ENCODE peak calls at places on chromosome 14, in eight cellular contexts. C is GM23248, A is hepatocyte, J is mammary epithelial cell, F is PC-3, Y is fibroblast of lung, L is GM23338, D is K562. I is an unnamed sample.

GRCh38 chr14:80172380-80173055 is 38.8 kb downstream of the DIO2 start:
- DNase-seq in C (peak; percentile 55), A (no peak), J (peak; percentile 40), F (peak; percentile 36), Y (peak; percentile 40), L (no peak), D (no peak), I (no peak)

GRCh38 chr14:104465482-104466390 is 113.8 kb upstream of the C14orf180 start:
- DNase-seq in C (no peak), A (no peak), J (no peak), F (no peak), Y (no peak), L (no peak), D (no peak), I (no peak)

GRCh38 chr14:100915582-100915981 is 12.1 kb upstream of the RTL1 start:
- DNase-seq in C (peak; percentile 24), A (no peak), J (no peak), F (no peak), Y (no peak), L (no peak), D (no peak), I (no peak)

GRCh38 chr14:101843665-101844064 is 82.2 kb downstream of the PPP2R5C start:
- DNase-seq in C (no peak), A (no peak), J (no peak), F (peak; percentile 21), Y (no peak), L (peak; percentile 55), D (no peak), I (peak; percentile 17)

GRCh38 chr14:52552063-52552988 is at the start of the genes GPR137C and TXNDC16:
- DNase-seq in C (peak; percentile 100), A (peak; percentile 100), J (peak; percentile 100), F (peak; percentile 100), Y (peak; percentile 99), L (peak; percentile 100), D (peak; percentile 96), I (peak; percentile 99)

GRCh38 chr14:53495846-53496343 is 342.8 kb upstream of the DDHD1 start:
- DNase-seq in C (no peak), A (no peak), J (no peak), F (no peak), Y (no peak), L (no peak), D (no peak), I (no peak)

GRCh38 chr14:52703225-52703624 is 3.8 kb upstream of the PSMC6 start:
- DNase-seq in C (peak; percentile 99), A (peak; percentile 60), J (peak; percentile 93), F (peak; percentile 97), Y (peak; percentile 94), L (no peak), D (no peak), I (peak; percentile 87)

GRCh38 chr14:79201545-79202247 is 1009.6 kb downstream of the DIO2 start:
- DNase-seq in C (no peak), A (peak; percentile 66), J (no peak), F (peak; percentile 23), Y (no peak), L (no peak), D (peak; percentile 2), I (no peak)

GRCh38 chr14:98956181-98956580 is 315.8 kb downstream of the BCL11B start:
- DNase-seq in C (no peak), A (no peak), J (no peak), F (no peak), Y (no peak), L (no peak), D (no peak), I (no peak)

GRCh38 chr14:59176764-59177163 is 11.7 kb upstream of the DAAM1 start:
- DNase-seq in C (peak; percentile 10), A (no peak), J (no peak), F (no peak), Y (no peak), L (no peak), D (no peak), I (no peak)

GRCh38 chr14:38291681-38292459 is 36.0 kb upstream of the CLEC14A start:
- DNase-seq in C (peak; percentile 52), A (no peak), J (no peak), F (peak; percentile 13), Y (peak; percentile 71), L (no peak), D (no peak), I (no peak)

GRCh38 chr14:94612174-94612573 is at the start of gene SERPINA3:
- DNase-seq in C (no peak), A (peak; percentile 40), J (peak; percentile 26), F (no peak), Y (peak; percentile 40), L (no peak), D (no peak), I (no peak)

GRCh38 chr14:81331229-81332026 is 68.7 kb downstream of the STON2 start:
- DNase-seq in C (no peak), A (no peak), J (peak; percentile 29), F (no peak), Y (no peak), L (no peak), D (no peak), I (no peak)

GRCh38 chr14:50524071-50524470 is 8.3 kb downstream of the MAP4K5 start:
- DNase-seq in C (no peak), A (no peak), J (no peak), F (no peak), Y (peak; percentile 10), L (no peak), D (no peak), I (no peak)

GRCh38 chr14:53956427-53957201 is at the start of gene BMP4:
- DNase-seq in C (peak; percentile 10), A (peak; percentile 85), J (no peak), F (no peak), Y (peak; percentile 65), L (peak; percentile 97), D (peak; percentile 32), I (peak; percentile 93)

GRCh38 chr14:100762901-100763300 is 36.2 kb downstream of the DLK1 start:
- DNase-seq in C (no peak), A (no peak), J (no peak), F (no peak), Y (peak; percentile 26), L (no peak), D (no peak), I (no peak)

GRCh38 chr14:63663428-63664142 is 21.9 kb upstream of the WDR89 start:
- DNase-seq in C (peak; percentile 17), A (no peak), J (no peak), F (no peak), Y (peak; percentile 5), L (no peak), D (no peak), I (peak; percentile 91)

GRCh38 chr14:54709444-54709843 is 142.5 kb downstream of the SAMD4A start:
- DNase-seq in C (no peak), A (no peak), J (no peak), F (no peak), Y (peak; percentile 45), L (no peak), D (no peak), I (no peak)

GRCh38 chr14:28603606-28604005 is 163.0 kb upstream of the FOXG1 start:
- DNase-seq in C (no peak), A (no peak), J (peak; percentile 29), F (peak; percentile 48), Y (peak; percentile 22), L (no peak), D (no peak), I (no peak)

GRCh38 chr14:89630096-89630829 is 213.2 kb upstream of the FOXN3 start:
- DNase-seq in C (peak; percentile 36), A (no peak), J (no peak), F (no peak), Y (peak; percentile 62), L (no peak), D (no peak), I (no peak)

GRCh38 chr14:89973234-89973823 is 17.6 kb downstream of the TDP1 start:
- DNase-seq in C (peak; percentile 76), A (peak; percentile 84), J (peak; percentile 40), F (peak; percentile 72), Y (peak; percentile 50), L (peak; percentile 84), D (peak; percentile 32), I (peak; percentile 40)

GRCh38 chr14:51533160-51533559 is 118.5 kb upstream of the FRMD6 start:
- DNase-seq in C (peak; percentile 87), A (no peak), J (peak; percentile 96), F (peak; percentile 99), Y (peak; percentile 81), L (no peak), D (no peak), I (peak; percentile 98)

GRCh38 chr14:34223302-34224150 is 238.5 kb downstream of the SPTSSA start:
- DNase-seq in C (no peak), A (no peak), J (no peak), F (peak; percentile 26), Y (no peak), L (peak; percentile 49), D (no peak), I (no peak)

GRCh38 chr14:85263916-85264315 is 266.0 kb upstream of the FLRT2 start:
- DNase-seq in C (no peak), A (no peak), J (no peak), F (no peak), Y (no peak), L (no peak), D (no peak), I (no peak)
- H3K4me1 ChIP-seq in C (no peaks in the 10 kb centered on the region), A (no peaks in the 10 kb centered on the region), J (no peaks in the 10 kb centered on the region), F (no peaks in the 10 kb centered on the region), Y (no peaks in the 10 kb centered on the region), L (no peaks in the 10 kb centered on the region), D (no peaks in the 10 kb centered on the region), I (no peaks in the 10 kb centered on the region)

DNA sequence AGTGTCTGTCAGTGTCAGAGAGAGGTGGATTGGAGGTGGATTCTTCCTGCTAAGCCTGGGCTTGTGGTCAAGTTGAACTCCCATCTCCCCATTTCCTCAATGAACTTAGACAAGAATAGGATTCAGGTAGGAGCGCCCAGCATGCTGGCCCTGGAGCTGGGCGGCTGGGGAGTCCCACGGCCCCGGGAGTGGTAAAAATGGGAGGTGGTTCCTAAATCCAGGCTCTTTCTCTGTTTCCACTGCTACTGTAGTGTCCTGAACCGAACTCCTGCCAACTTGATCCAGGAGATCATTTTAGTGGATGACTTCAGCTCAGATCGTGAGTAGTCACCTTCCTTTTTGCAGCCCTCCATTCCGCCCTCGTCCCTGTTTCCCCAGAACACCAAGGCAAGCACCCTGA is 65.1 kb downstream of the GALNT16 start:
- DNase-seq in C (no peak), A (no peak), J (no peak), F (no peak), Y (no peak), L (no peak), D (no peak), I (no peak)
- TF ChIP-seq EZH2 in C (no peak), A (no peak), J (no peak), F (no peak), Y (no peak), L (no peak), D (no peak), I (no peak)

GRCh38 chr14:105860615-105861580 is 334.5 kb downstream of the TMEM121 start:
- DNase-seq in C (no peak), A (no peak), J (no peak), F (no peak), Y (no peak), L (no peak), D (no peak), I (no peak)
- H3K4me2 ChIP-seq in C (no peak overlapping the region), A (no peak overlapping the region), J (no peak overlapping the region), F (no peak overlapping the region), Y (no peak overlapping the region), L (no peak overlapping the region), D (no peak overlapping the region), I (no peak overlapping the region)

GRCh38 chr14:22521449-22522239 is 67.4 kb downstream of the DAD1 start:
- DNase-seq in C (no peak), A (no peak), J (no peak), F (no peak), Y (no peak), L (no peak), D (no peak), I (no peak)
- H3K4me1 ChIP-seq in C (peaks cover 30% of the 10 kb centered on the region), A (peaks cover 26% of the 10 kb centered on the region), J (peaks cover 14% of the 10 kb centered on the region), F (no peaks in the 10 kb centered on the region), Y (peaks cover 4% of the 10 kb centered on the region), L (no peaks in the 10 kb centered on the region), D (no peaks in the 10 kb centered on the region), I (no peaks in the 10 kb centered on the region)